ENCODE peak calls at places on chromosome 7, in four cellular contexts. W is iris pigment epithelial cell, Q is retinal pigment epithelial cell, X is choroid plexus epithelial cell. C is an unnamed sample.

GRCh38 chr7:3128857-3129256 is 85.2 kb upstream of the CARD11 start:
- DNase-seq in Q (no peak), X (no peak), W (no peak), C (no peak)

GRCh38 chr7:140638311-140638791 is 2.3 kb downstream of the DENND2A start:
- DNase-seq in Q (no peak), W (peak), X (peak), C (no peak)

GRCh38 chr7:16357921-16358320 is 63.4 kb downstream of the CRPPA start:
- DNase-seq in Q (no peak), W (no peak), X (no peak), C (no peak)

GRCh38 chr7:50266893-50267386 is 37.6 kb upstream of the IKZF1 start:
- DNase-seq in W (no peak), Q (no peak), X (no peak), C (no peak)

GRCh38 chr7:259751-260405 is 30.1 kb upstream of the FOXL3 start:
- DNase-seq in Q (no peak), X (no peak), W (no peak), C (no peak)

GRCh38 chr7:22934473-22935065 is 79.4 kb downstream of the HYCC1 start:
- DNase-seq in Q (no peak), W (peak), X (peak), C (peak)

GRCh38 chr7:44311561-44312495 is 13.6 kb downstream of the CAMK2B start:
- DNase-seq in Q (no peak), X (no peak), W (no peak), C (no peak)

GRCh38 chr7:99002146-99002826 is 124.0 kb downstream of the TRRAP start:
- DNase-seq in X (peak), Q (no peak), W (no peak), C (no peak)

GRCh38 chr7:20330797-20331230 is at the start of gene ITGB8:
- DNase-seq in W (no peak), X (no peak), Q (no peak), C (no peak)